ENCODE peak calls at places on chromosomes 13 and 19, in eight cellular contexts. G is HT1080; B is neural crest cell; T is mucosa of gallbladder; M is caudate nucleus; U is GM12865; Z is foreskin fibroblast; V is activated CD4-positive, alpha-beta T cell treated with anti-CD3 and anti-CD28 coated beads for 48 hours. O is an unnamed sample.

GRCh38 chr19:408441-409005 is 424 bp downstream of the C2CD4C start:
- DNase-seq in B (no peak), G (no peak), M (no peak), Z (no peak), U (no peak), T (no peak), V (no peak), O (no peak)

GRCh38 chr13:113052206-113052605 is 53.4 kb upstream of the F7 start:
- DNase-seq in M (no peak), U (no peak), G (no peak), B (no peak), Z (no peak), T (no peak), V (no peak), O (no peak)

GRCh38 chr19:58317481-58318072 is 9.2 kb upstream of the ZSCAN22 start:
- DNase-seq in M (no peak), Z (peak), G (no peak), V (no peak), T (no peak), U (peak), B (no peak), O (peak)

GRCh38 chr13:102128216-102128800 is 273.5 kb downstream of the FGF14 start:
- DNase-seq in U (peak), V (no peak), M (no peak), T (no peak), Z (peak), G (peak), B (no peak), O (no peak)

GRCh38 chr19:46720516-46721239 is 3.8 kb upstream of the PRKD2 start:
- DNase-seq in M (no peak), Z (no peak), V (no peak), T (no peak), B (no peak), U (no peak), G (no peak), O (no peak)

GRCh38 chr13:69857188-69857821 is 250.3 kb upstream of the ATXN8OS start:
- DNase-seq in U (peak), B (no peak), M (no peak), T (no peak), G (peak), Z (peak), V (no peak), O (peak)

GRCh38 chr19:12047868-12048267 is 4.9 kb downstream of the ZNF878 start:
- DNase-seq in B (no peak), M (no peak), V (no peak), G (no peak), Z (peak), T (no peak), U (no peak), O (no peak)

GRCh38 chr19:5141278-5141925 is 172.5 kb downstream of the KDM4B start:
- DNase-seq in G (no peak), B (no peak), V (peak), M (no peak), Z (no peak), T (no peak), U (no peak), O (no peak)

O was measured in HFFc6.